ENCODE peak calls at places on chromosomes 4 and X, in four cellular contexts. X is globus pallidus, P is ELR, H is ACHN. Q is an unnamed sample.

GRCh38 chr4:137558951-137559350 is 26.7 kb upstream of the PCDH18 start:
- DNase-seq in X (no peak), P (peak), H (no peak), Q (no peak)

GRCh38 chrX:20421275-20421674 is 154.6 kb upstream of the RPS6KA3 start:
- DNase-seq in X (no peak), P (no peak), H (no peak), Q (no peak)

GRCh38 chrX:56728752-56729151 is 291 bp upstream of the NBDY start:
- DNase-seq in X (no peak), P (peak), H (peak), Q (no peak)

GRCh38 chr4:22688236-22688635 is 4.5 kb upstream of the GBA3 start:
- DNase-seq in X (no peak), P (peak), H (no peak), Q (no peak)

GRCh38 chr4:147683172-147683571 is 791 bp downstream of the PRMT9 start:
- DNase-seq in X (no peak), P (peak), H (peak), Q (peak)

GRCh38 chr4:92678292-92678691 is 374.5 kb downstream of the GRID2 start:
- DNase-seq in X (no peak), P (no peak), H (no peak), Q (no peak)

GRCh38 chr4:158769175-158769831 is 477 bp downstream of the FNIP2 start:
- DNase-seq in X (no peak), P (peak), H (peak), Q (peak)

GRCh38 chr4:125010776-125011503 is 298.4 kb upstream of the ANKRD50 start:
- DNase-seq in X (no peak), P (no peak), H (no peak), Q (no peak)

GRCh38 chrX:110318664-110318968 is 731 bp upstream of the AMMECR1 start:
- DNase-seq in X (no peak), P (no peak), H (peak), Q (no peak)

GRCh38 chr4:187433141-187433540 is 562.4 kb upstream of the ZFP42 start:
- DNase-seq in X (no peak), P (no peak), H (no peak), Q (no peak)

GRCh38 chrX:43644124-43644701 is 11.9 kb upstream of the MAOA start:
- DNase-seq in X (no peak), P (peak), H (peak), Q (no peak)

GRCh38 chr4:43837171-43837570 is 611.4 kb downstream of the KCTD8 start:
- DNase-seq in X (no peak), P (peak), H (peak), Q (no peak)

GRCh38 chr4:30068234-30068633 is 651.9 kb upstream of the PCDH7 start:
- DNase-seq in X (no peak), P (no peak), H (no peak), Q (no peak)

GRCh38 chr4:2065106-2065930 is 6.2 kb downstream of the NAT8L start:
- DNase-seq in X (no peak), P (no peak), H (no peak), Q (no peak)

GRCh38 chrX:124211312-124211942 is 121.0 kb upstream of the TEX13D start:
- DNase-seq in X (peak), P (peak), H (peak), Q (peak)

GRCh38 chrX:65451663-65452062 is 82.9 kb downstream of the LAS1L start:
- DNase-seq in X (no peak), P (peak), H (peak), Q (no peak)

GRCh38 chr4:151197258-151197657 is 79.7 kb upstream of the PRSS48 start:
- DNase-seq in X (no peak), P (peak), H (no peak), Q (no peak)

GRCh38 chr4:38706301-38706700 is 42.3 kb downstream of the KLF3 start:
- DNase-seq in X (no peak), P (no peak), H (no peak), Q (no peak)

GRCh38 chr4:68904786-68905185 is 46.8 kb downstream of the UGT2A3 start:
- DNase-seq in X (no peak), P (peak), H (peak), Q (no peak)